ENCODE peak calls at places on chromosomes 12 and 14, in four cellular contexts. V is activated naive CD4-positive, alpha-beta T cell treated with anti-CD3 and anti-CD28 coated beads, Interleukin-2, amount 50 U/mL, for 72 hours; W is Panc1; M is psoas muscle. C is an unnamed sample.

GRCh38 chr14:72045271-72045670 is 113.0 kb downstream of the RGS6 start:
- ATAC-seq in V (no peak), M (no peak), W (no peak), C (no peak)

GRCh38 chr12:48156648-48157015 is 683 bp downstream of the ASB8 start:
- ATAC-seq in M (peak; percentile 6), V (no peak), W (no peak), C (no peak)

GRCh38 chr14:49089078-49089477 is 497.1 kb downstream of the RPS29 start:
- ATAC-seq in W (no peak), V (no peak), M (no peak), C (no peak)

GRCh38 chr12:32115404-32116104 is 8.9 kb downstream of the BICD1 start:
- ATAC-seq in W (peak; percentile 99), M (peak; percentile 58), V (peak; percentile 29), C (no peak)

GRCh38 chr12:109193896-109194295 is 77.5 kb downstream of the ACACB start:
- ATAC-seq in V (no peak), M (no peak), W (no peak), C (no peak)

GRCh38 chr14:71659165-71659564 is 273.1 kb upstream of the RGS6 start:
- ATAC-seq in W (peak; percentile 65), M (no peak), V (no peak), C (peak; percentile 60)

GRCh38 chr12:11758838-11759509 is 109.5 kb downstream of the ETV6 start:
- ATAC-seq in M (no peak), V (no peak), W (no peak), C (no peak)

GRCh38 chr12:12716151-12716844 is 870 bp upstream of the CDKN1B start:
- ATAC-seq in W (no peak), V (no peak), M (no peak), C (no peak)

GRCh38 chr12:24197517-24197916 is 248.0 kb upstream of the SOX5 start:
- ATAC-seq in W (no peak), M (no peak), V (no peak), C (no peak)

GRCh38 chr14:20811994-20812393 is 9.3 kb upstream of the RNASE1 start:
- ATAC-seq in V (no peak), W (no peak), M (no peak), C (no peak)

GRCh38 chr12:95959107-95959506 is 16.0 kb downstream of the AMDHD1 start:
- ATAC-seq in V (no peak), W (peak; percentile 81), M (no peak), C (no peak)

GRCh38 chr12:111320233-111321050 is 48.5 kb downstream of the PHETA1 start:
- ATAC-seq in W (no peak), M (no peak), V (no peak), C (no peak)

GRCh38 chr12:106863185-106863584 is 88.7 kb downstream of the RIC8B start:
- ATAC-seq in M (no peak), V (no peak), W (no peak), C (no peak)

GRCh38 chr14:49953196-49953595 is 60.3 kb downstream of the ARF6 start:
- ATAC-seq in V (no peak), M (no peak), W (no peak), C (no peak)

GRCh38 chr14:31781578-31781977 is 220.4 kb downstream of the NUBPL start:
- ATAC-seq in W (no peak), V (no peak), M (no peak), C (no peak)

GRCh38 chr14:37587881-37588666 is 7.0 kb downstream of the FOXA1 start:
- ATAC-seq in W (no peak), V (no peak), M (no peak), C (no peak)

GRCh38 chr12:120783197-120783596 is 57.6 kb downstream of the ACADS start:
- ATAC-seq in W (no peak), M (peak; percentile 72), V (peak; percentile 87), C (peak; percentile 85)

GRCh38 chr12:14774944-14775651 is 28.2 kb downstream of the WBP11 start:
- ATAC-seq in V (no peak), M (peak; percentile 13), W (no peak), C (no peak)

GRCh38 chr12:104683831-104684503 is 227.2 kb downstream of the CHST11 start:
- ATAC-seq in V (no peak), W (no peak), M (no peak), C (no peak)

GRCh38 chr12:114673169-114673833 is 10.7 kb downstream of the TBX3 start:
- ATAC-seq in M (no peak), W (no peak), V (no peak), C (no peak)

GRCh38 chr12:93376436-93377251 is 1.1 kb upstream of the NUDT4 start:
- ATAC-seq in V (no peak), M (peak; percentile 17), W (peak; percentile 3), C (no peak)

GRCh38 chr12:65121049-65121955 is at the start of gene WIF1:
- ATAC-seq in M (no peak), W (peak; percentile 88), V (peak; percentile 53), C (peak; percentile 50)

GRCh38 chr12:116539905-116540482 is 19.2 kb upstream of the MAP1LC3B2 start:
- ATAC-seq in V (no peak), W (peak; percentile 47), M (no peak), C (no peak)

GRCh38 chr12:68939500-68939899 is 6.5 kb upstream of the CPM start:
- ATAC-seq in W (no peak), M (no peak), V (no peak), C (no peak)

GRCh38 chr12:9344540-9344939 is 136.3 kb upstream of the PZP start:
- ATAC-seq in V (no peak), M (no peak), W (no peak), C (no peak)

GRCh38 chr12:67721216-67721615 is 72.7 kb downstream of the DYRK2 start:
- ATAC-seq in W (no peak), M (peak; percentile 23), V (no peak), C (no peak)

GRCh38 chr14:106846218-106846617 is 1319.8 kb downstream of the TMEM121 start:
- ATAC-seq in M (no peak), V (no peak), W (no peak), C (no peak)

C was measured in activated T-helper 17 cell treated with anti-CD3 and anti-CD28 coated beads, Interleukin-2, amount 50 U/mL, for 72 hours.